ENCODE peak calls at places on chromosomes 1 and 21, in seven cellular contexts. One of them, this sample, is unnamed.
A peak's percentile ranks its signal among the peaks of the same experiment; 100 is the strongest.

GRCh38 chr1:28027238-28027637 is 61.2 kb downstream of the EYA3 start:
- DNase-seq in A549: no peak
- DNase-seq in mucosa of descending colon: no peak
- DNase-seq in sigmoid colon: no peak
- DNase-seq in mammary epithelial cell: no peak
- DNase-seq in OCI-LY7: no peak
- DNase-seq in colonic mucosa: no peak
- DNase-seq in this sample: no peak

GRCh38 chr1:73491641-73492040 is 706.3 kb downstream of the LRRIQ3 start:
- DNase-seq in A549: no peak
- DNase-seq in mucosa of descending colon: no peak
- DNase-seq in sigmoid colon: no peak
- DNase-seq in mammary epithelial cell: no peak
- DNase-seq in OCI-LY7: no peak
- DNase-seq in colonic mucosa: no peak
- DNase-seq in this sample: no peak

GRCh38 chr1:40782371-40782956 is 1.1 kb upstream of the KCNQ4 start:
- DNase-seq in A549: no peak
- DNase-seq in mucosa of descending colon: peak; percentile 81
- DNase-seq in sigmoid colon: no peak
- DNase-seq in mammary epithelial cell: no peak
- DNase-seq in OCI-LY7: no peak
- DNase-seq in colonic mucosa: peak; percentile 72
- DNase-seq in this sample: no peak

GRCh38 chr21:28111151-28111619 is 881.5 kb downstream of the LTN1 start:
- DNase-seq in A549: no peak
- DNase-seq in mucosa of descending colon: no peak
- DNase-seq in sigmoid colon: peak; percentile 89
- DNase-seq in mammary epithelial cell: no peak
- DNase-seq in OCI-LY7: no peak
- DNase-seq in colonic mucosa: peak; percentile 41
- DNase-seq in this sample: no peak

GRCh38 chr1:38817958-38818705 is 41.4 kb downstream of the RRAGC start:
- DNase-seq in A549: no peak
- DNase-seq in mucosa of descending colon: peak; percentile 47
- DNase-seq in sigmoid colon: no peak
- DNase-seq in mammary epithelial cell: no peak
- DNase-seq in OCI-LY7: no peak
- DNase-seq in colonic mucosa: no peak
- DNase-seq in this sample: no peak

GRCh38 chr1:227428803-227429202 is 110.5 kb upstream of the CDC42BPA start:
- DNase-seq in A549: peak; percentile 94
- DNase-seq in mucosa of descending colon: peak; percentile 56
- DNase-seq in sigmoid colon: no peak
- DNase-seq in mammary epithelial cell: no peak
- DNase-seq in OCI-LY7: no peak
- DNase-seq in colonic mucosa: peak; percentile 72
- DNase-seq in this sample: no peak

GRCh38 chr1:110171134-110171733 is 20.9 kb downstream of the SLC6A17 start:
- DNase-seq in A549: no peak
- DNase-seq in mucosa of descending colon: no peak
- DNase-seq in sigmoid colon: no peak
- DNase-seq in mammary epithelial cell: no peak
- DNase-seq in OCI-LY7: no peak
- DNase-seq in colonic mucosa: no peak
- DNase-seq in this sample: no peak

GRCh38 chr1:210558302-210558701 is 229.6 kb downstream of the HHAT start:
- DNase-seq in A549: no peak
- DNase-seq in mucosa of descending colon: no peak
- DNase-seq in sigmoid colon: no peak
- DNase-seq in mammary epithelial cell: no peak
- DNase-seq in OCI-LY7: no peak
- DNase-seq in colonic mucosa: no peak
- DNase-seq in this sample: no peak

GRCh38 chr1:162892916-162893714 is 32.1 kb upstream of the CCDC190 start:
- DNase-seq in A549: no peak
- DNase-seq in mucosa of descending colon: no peak
- DNase-seq in sigmoid colon: no peak
- DNase-seq in mammary epithelial cell: peak; percentile 53
- DNase-seq in OCI-LY7: no peak
- DNase-seq in colonic mucosa: no peak
- DNase-seq in this sample: no peak

GRCh38 chr1:100089082-100089481 is 43.6 kb downstream of the SASS6 start:
- DNase-seq in A549: no peak
- DNase-seq in mucosa of descending colon: no peak
- DNase-seq in sigmoid colon: no peak
- DNase-seq in mammary epithelial cell: no peak
- DNase-seq in OCI-LY7: no peak
- DNase-seq in colonic mucosa: no peak
- DNase-seq in this sample: no peak

GRCh38 chr1:6352138-6352563 is 41.4 kb downstream of the ACOT7 start:
- DNase-seq in A549: no peak
- DNase-seq in mucosa of descending colon: peak; percentile 74
- DNase-seq in sigmoid colon: no peak
- DNase-seq in mammary epithelial cell: peak; percentile 49
- DNase-seq in OCI-LY7: no peak
- DNase-seq in colonic mucosa: peak; percentile 73
- DNase-seq in this sample: no peak

GRCh38 chr1:45573231-45573804 is 10.5 kb upstream of the NASP start:
- DNase-seq in A549: no peak
- DNase-seq in mucosa of descending colon: no peak
- DNase-seq in sigmoid colon: peak; percentile 15
- DNase-seq in mammary epithelial cell: no peak
- DNase-seq in OCI-LY7: no peak
- DNase-seq in colonic mucosa: no peak
- DNase-seq in this sample: no peak

GRCh38 chr1:234221601-234222000 is 151.7 kb upstream of the COA6 start:
- DNase-seq in A549: no peak
- DNase-seq in mucosa of descending colon: no peak
- DNase-seq in sigmoid colon: no peak
- DNase-seq in mammary epithelial cell: no peak
- DNase-seq in OCI-LY7: no peak
- DNase-seq in colonic mucosa: no peak
- DNase-seq in this sample: no peak

GRCh38 chr1:151416231-151416630 is 16.9 kb downstream of the PSMB4 start:
- DNase-seq in A549: no peak
- DNase-seq in mucosa of descending colon: no peak
- DNase-seq in sigmoid colon: no peak
- DNase-seq in mammary epithelial cell: peak; percentile 63
- DNase-seq in OCI-LY7: no peak
- DNase-seq in colonic mucosa: no peak
- DNase-seq in this sample: no peak

GRCh38 chr1:11500881-11501280 is 21.9 kb downstream of the DISP3 start:
- DNase-seq in A549: no peak
- DNase-seq in mucosa of descending colon: no peak
- DNase-seq in sigmoid colon: peak; percentile 27
- DNase-seq in mammary epithelial cell: no peak
- DNase-seq in OCI-LY7: no peak
- DNase-seq in colonic mucosa: no peak
- DNase-seq in this sample: no peak

GRCh38 chr21:35475006-35475405 is 425.9 kb upstream of the RUNX1 start:
- DNase-seq in A549: no peak
- DNase-seq in mucosa of descending colon: no peak
- DNase-seq in sigmoid colon: no peak
- DNase-seq in mammary epithelial cell: no peak
- DNase-seq in OCI-LY7: no peak
- DNase-seq in colonic mucosa: no peak
- DNase-seq in this sample: no peak

GRCh38 chr1:42150626-42151025 is 2.6 kb upstream of the GUCA2B start:
- DNase-seq in A549: no peak
- DNase-seq in mucosa of descending colon: no peak
- DNase-seq in sigmoid colon: peak; percentile 38
- DNase-seq in mammary epithelial cell: no peak
- DNase-seq in OCI-LY7: no peak
- DNase-seq in colonic mucosa: no peak
- DNase-seq in this sample: no peak

GRCh38 chr1:111228748-111229126 is 1.2 kb downstream of the CHI3L2 start:
- DNase-seq in A549: no peak
- DNase-seq in mucosa of descending colon: no peak
- DNase-seq in sigmoid colon: no peak
- DNase-seq in mammary epithelial cell: no peak
- DNase-seq in OCI-LY7: no peak
- DNase-seq in colonic mucosa: no peak
- DNase-seq in this sample: no peak

GRCh38 chr21:46388206-46388880 is 64.4 kb downstream of the PCNT start:
- DNase-seq in A549: no peak
- DNase-seq in mucosa of descending colon: no peak
- DNase-seq in sigmoid colon: no peak
- DNase-seq in mammary epithelial cell: no peak
- DNase-seq in OCI-LY7: no peak
- DNase-seq in colonic mucosa: no peak
- DNase-seq in this sample: no peak

GRCh38 chr1:229749992-229750391 is 123.9 kb downstream of the URB2 start:
- DNase-seq in A549: no peak
- DNase-seq in mucosa of descending colon: no peak
- DNase-seq in sigmoid colon: no peak
- DNase-seq in mammary epithelial cell: no peak
- DNase-seq in OCI-LY7: no peak
- DNase-seq in colonic mucosa: no peak
- DNase-seq in this sample: no peak

GRCh38 chr1:25819496-25820246 is at the start of gene MTFR1L:
- DNase-seq in A549: peak; percentile 68
- DNase-seq in mucosa of descending colon: peak; percentile 96
- DNase-seq in sigmoid colon: peak; percentile 92
- DNase-seq in mammary epithelial cell: peak; percentile 90
- DNase-seq in OCI-LY7: peak; percentile 92
- DNase-seq in colonic mucosa: peak; percentile 95
- DNase-seq in this sample: peak; percentile 76

GRCh38 chr1:156848461-156849150 is 10.3 kb downstream of the INSRR start:
- DNase-seq in A549: no peak
- DNase-seq in mucosa of descending colon: peak; percentile 77
- DNase-seq in sigmoid colon: no peak
- DNase-seq in mammary epithelial cell: peak; percentile 31
- DNase-seq in OCI-LY7: no peak
- DNase-seq in colonic mucosa: peak; percentile 52
- DNase-seq in this sample: no peak

GRCh38 chr1:32791881-32792280 is 25.3 kb downstream of the YARS1 start:
- DNase-seq in A549: peak; percentile 29
- DNase-seq in mucosa of descending colon: no peak
- DNase-seq in sigmoid colon: no peak
- DNase-seq in mammary epithelial cell: peak; percentile 75
- DNase-seq in OCI-LY7: no peak
- DNase-seq in colonic mucosa: no peak
- DNase-seq in this sample: no peak

GRCh38 chr1:32801096-32801713 is 16.0 kb downstream of the YARS1 start:
- DNase-seq in A549: no peak
- DNase-seq in mucosa of descending colon: no peak
- DNase-seq in sigmoid colon: no peak
- DNase-seq in mammary epithelial cell: peak; percentile 88
- DNase-seq in OCI-LY7: no peak
- DNase-seq in colonic mucosa: no peak
- DNase-seq in this sample: no peak

GRCh38 chr1:32798679-32799416 is 18.3 kb downstream of the YARS1 start:
- DNase-seq in A549: no peak
- DNase-seq in mucosa of descending colon: no peak
- DNase-seq in sigmoid colon: no peak
- DNase-seq in mammary epithelial cell: no peak
- DNase-seq in OCI-LY7: no peak
- DNase-seq in colonic mucosa: no peak
- DNase-seq in this sample: no peak

GRCh38 chr1:32798191-32798590 is 19.0 kb downstream of the YARS1 start:
- DNase-seq in A549: no peak
- DNase-seq in mucosa of descending colon: no peak
- DNase-seq in sigmoid colon: no peak
- DNase-seq in mammary epithelial cell: peak; percentile 60
- DNase-seq in OCI-LY7: no peak
- DNase-seq in colonic mucosa: no peak
- DNase-seq in this sample: no peak

GRCh38 chr1:32797456-32797855 is 19.7 kb downstream of the YARS1 start:
- DNase-seq in A549: no peak
- DNase-seq in mucosa of descending colon: no peak
- DNase-seq in sigmoid colon: no peak
- DNase-seq in mammary epithelial cell: no peak
- DNase-seq in OCI-LY7: no peak
- DNase-seq in colonic mucosa: no peak
- DNase-seq in this sample: no peak
- TF ChIP-seq CTCF in A549: no peak
- TF ChIP-seq CTCF in mucosa of descending colon: no peak
- TF ChIP-seq CTCF in sigmoid colon: no peak
- TF ChIP-seq CTCF in mammary epithelial cell: no peak
- TF ChIP-seq CTCF in OCI-LY7: no peak
- TF ChIP-seq CTCF in colonic mucosa: no peak
- TF ChIP-seq CTCF in this sample: no peak

GRCh38 chr21:42183374-42184266 is 35.3 kb upstream of the ABCG1 start:
- DNase-seq in A549: no peak
- DNase-seq in mucosa of descending colon: no peak
- DNase-seq in sigmoid colon: no peak
- DNase-seq in mammary epithelial cell: no peak
- DNase-seq in OCI-LY7: no peak
- DNase-seq in colonic mucosa: no peak
- DNase-seq in this sample: no peak

GRCh38 chr21:42188663-42189062 is 30.3 kb upstream of the ABCG1 start:
- DNase-seq in A549: no peak
- DNase-seq in mucosa of descending colon: no peak
- DNase-seq in sigmoid colon: no peak
- DNase-seq in mammary epithelial cell: no peak
- DNase-seq in OCI-LY7: peak; percentile 56
- DNase-seq in colonic mucosa: no peak
- DNase-seq in this sample: no peak

GRCh38 chr21:42189860-42190491 is 29.0 kb upstream of the ABCG1 start:
- DNase-seq in A549: no peak
- DNase-seq in mucosa of descending colon: no peak
- DNase-seq in sigmoid colon: no peak
- DNase-seq in mammary epithelial cell: no peak
- DNase-seq in OCI-LY7: no peak
- DNase-seq in colonic mucosa: no peak
- DNase-seq in this sample: no peak

GRCh38 chr21:42187976-42188653 is 30.8 kb upstream of the ABCG1 start:
- DNase-seq in A549: no peak
- DNase-seq in mucosa of descending colon: no peak
- DNase-seq in sigmoid colon: peak; percentile 77
- DNase-seq in mammary epithelial cell: peak; percentile 12
- DNase-seq in OCI-LY7: peak; percentile 96
- DNase-seq in colonic mucosa: no peak
- DNase-seq in this sample: peak; percentile 92

GRCh38 chr21:42186591-42186990 is 32.3 kb upstream of the ABCG1 start:
- DNase-seq in A549: no peak
- DNase-seq in mucosa of descending colon: no peak
- DNase-seq in sigmoid colon: no peak
- DNase-seq in mammary epithelial cell: no peak
- DNase-seq in OCI-LY7: no peak
- DNase-seq in colonic mucosa: no peak
- DNase-seq in this sample: no peak
- H3K4me3 ChIP-seq in A549: no peak overlapping the region
- H3K4me3 ChIP-seq in mucosa of descending colon: no peak overlapping the region
- H3K4me3 ChIP-seq in sigmoid colon: no peak overlapping the region
- H3K4me3 ChIP-seq in mammary epithelial cell: no peak overlapping the region
- H3K4me3 ChIP-seq in OCI-LY7: no peak overlapping the region
- H3K4me3 ChIP-seq in colonic mucosa: no peak overlapping the region
- H3K4me3 ChIP-seq in this sample: no peak overlapping the region

GRCh38 chr21:36966066-36966845 is at the start of gene HLCS:
- DNase-seq in A549: peak; percentile 61
- DNase-seq in mucosa of descending colon: peak; percentile 88
- DNase-seq in sigmoid colon: peak; percentile 85
- DNase-seq in mammary epithelial cell: peak; percentile 69
- DNase-seq in OCI-LY7: peak; percentile 87
- DNase-seq in colonic mucosa: peak; percentile 71
- DNase-seq in this sample: no peak
- TF ChIP-seq CTCF in A549: peak; percentile 12
- TF ChIP-seq CTCF in mucosa of descending colon: peak; percentile 26
- TF ChIP-seq CTCF in sigmoid colon: no peak
- TF ChIP-seq CTCF in mammary epithelial cell: peak; percentile 36
- TF ChIP-seq CTCF in OCI-LY7: no peak
- TF ChIP-seq CTCF in colonic mucosa: no peak
- TF ChIP-seq CTCF in this sample: peak; percentile 42

GRCh38 chr1:37704966-37705365 is 12.7 kb downstream of the CDCA8 start:
- DNase-seq in A549: no peak
- DNase-seq in mucosa of descending colon: no peak
- DNase-seq in sigmoid colon: no peak
- DNase-seq in mammary epithelial cell: no peak
- DNase-seq in OCI-LY7: no peak
- DNase-seq in colonic mucosa: no peak
- DNase-seq in this sample: no peak
- H3K4me3 ChIP-seq in A549: no peak overlapping the region
- H3K4me3 ChIP-seq in mucosa of descending colon: no peak overlapping the region
- H3K4me3 ChIP-seq in sigmoid colon: no peak overlapping the region
- H3K4me3 ChIP-seq in mammary epithelial cell: no peak overlapping the region
- H3K4me3 ChIP-seq in OCI-LY7: no peak overlapping the region
- H3K4me3 ChIP-seq in colonic mucosa: no peak overlapping the region
- H3K4me3 ChIP-seq in this sample: no peak overlapping the region

This sample was measured in GM12864.